ENCODE peak calls at places on chromosomes 3 and 15, in five cellular contexts. Y is H1, L is A549, H is HepG2, U is K562. E is an unnamed sample.

GRCh38 chr3:111627092-111627491 is 31.9 kb upstream of the ZBED2 start:
- DNase-seq in U (no peak), L (no peak), Y (no peak), H (no peak), E (peak)

GRCh38 chr3:149736180-149737100 is 15.8 kb downstream of the COMMD2 start:
- DNase-seq in Y (no peak), U (no peak), H (peak), L (no peak), E (peak)

GRCh38 chr3:43104786-43105185 is 1.1 kb downstream of the POMGNT2 start:
- DNase-seq in H (no peak), Y (no peak), L (no peak), U (peak), E (no peak)

GRCh38 chr3:161700998-161701397 is 204.4 kb downstream of the OTOL1 start:
- DNase-seq in H (no peak), Y (peak), U (no peak), L (no peak), E (no peak)

GRCh38 chr3:73614385-73614784 is 10.4 kb downstream of the PDZRN3 start:
- DNase-seq in Y (no peak), H (no peak), U (no peak), L (no peak), E (peak)

GRCh38 chr15:40696228-40696627 is 1.3 kb downstream of the RAD51 start:
- DNase-seq in H (no peak), Y (no peak), L (no peak), U (no peak), E (no peak)

GRCh38 chr3:190265126-190265525 is 57.1 kb downstream of the CLDN1 start:
- DNase-seq in H (no peak), U (no peak), L (no peak), Y (no peak), E (no peak)

GRCh38 chr3:55651011-55651410 is 163.9 kb upstream of the WNT5A start:
- DNase-seq in U (no peak), H (no peak), L (no peak), Y (no peak), E (no peak)

GRCh38 chr3:194705761-194706160 is 20.1 kb downstream of the FAM43A start:
- DNase-seq in Y (no peak), L (no peak), U (no peak), H (no peak), E (no peak)

GRCh38 chr3:58388550-58389061 is 45.0 kb downstream of the PDHB start:
- DNase-seq in Y (no peak), U (no peak), L (no peak), H (peak), E (peak)

GRCh38 chr3:72449551-72449950 is 398.7 kb downstream of the SHQ1 start:
- DNase-seq in L (no peak), H (no peak), Y (no peak), U (no peak), E (no peak)

GRCh38 chr15:52153900-52154895 is 37.0 kb downstream of the GNB5 start:
- DNase-seq in H (no peak), Y (no peak), L (no peak), U (no peak), E (no peak)

GRCh38 chr3:150613709-150614480 is 10.8 kb downstream of the SELENOT start:
- DNase-seq in H (no peak), L (no peak), Y (no peak), U (no peak), E (no peak)

GRCh38 chr15:62631325-62631724 is 411.2 kb upstream of the TPM1 start:
- DNase-seq in L (no peak), H (no peak), Y (no peak), U (no peak), E (no peak)

GRCh38 chr3:14431928-14432834 is 29.8 kb downstream of the SLC6A6 start:
- DNase-seq in H (peak), Y (no peak), U (peak), L (peak), E (peak)

GRCh38 chr3:110261141-110261540 is 810.5 kb upstream of the NECTIN3 start:
- DNase-seq in U (no peak), Y (no peak), L (no peak), H (no peak), E (no peak)

GRCh38 chr15:72803006-72803405 is 19.4 kb upstream of the ADPGK start:
- DNase-seq in L (no peak), H (no peak), U (no peak), Y (no peak), E (no peak)
- TF ChIP-seq MAFK in L (no peak), H (no peak), U (no peak), Y (no peak), E (no peak)

GRCh38 chr15:39159833-39160232 is 421.0 kb upstream of the THBS1 start:
- DNase-seq in H (no peak), Y (no peak), U (no peak), L (no peak), E (no peak)

GRCh38 chr15:39167114-39168058 is 413.5 kb upstream of the THBS1 start:
- DNase-seq in Y (no peak), H (peak), U (no peak), L (no peak), E (no peak)

DNA sequence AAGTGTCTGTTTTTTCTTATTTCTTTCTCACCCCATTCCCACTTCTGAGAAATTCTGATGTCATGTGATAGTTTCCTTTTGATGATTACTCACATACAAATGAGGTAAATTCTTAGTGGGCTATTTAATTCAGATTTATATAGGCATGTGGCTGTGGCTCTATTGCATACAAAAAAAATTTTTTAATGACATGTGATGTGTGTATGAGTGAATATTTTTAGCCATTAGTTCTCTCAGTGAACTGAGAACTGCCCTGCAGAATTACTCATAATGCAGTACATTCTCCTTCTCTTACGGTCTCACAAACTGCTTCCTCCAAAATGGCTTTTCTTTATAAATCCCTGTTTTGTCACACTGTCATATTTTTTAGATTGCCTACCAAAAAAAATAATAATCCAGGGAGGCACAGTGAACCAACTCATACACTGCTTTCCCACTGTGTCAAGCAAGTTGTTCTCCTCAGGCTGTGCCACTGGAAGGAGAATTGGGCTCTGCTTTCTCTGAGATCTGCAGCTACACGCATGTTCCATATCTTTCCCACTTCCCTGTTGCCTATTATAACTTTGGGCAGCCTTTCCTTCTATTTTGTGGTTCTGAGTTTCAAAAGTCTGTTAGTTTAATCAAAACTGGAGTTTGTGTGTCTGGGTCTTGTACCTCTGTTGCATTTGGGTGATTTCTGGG is 415.7 kb upstream of the THBS1 start:
- DNase-seq in U (no peak), H (no peak), Y (no peak), L (no peak), E (peak)
- H3K27ac ChIP-seq in U (no peak), H (no peak), Y (no peak), L (no peak), E (peak)

GRCh38 chr3:32946973-32947372 is 4.5 kb upstream of the CCR4 start:
- DNase-seq in U (no peak), Y (no peak), H (no peak), L (no peak), E (no peak)

GRCh38 chr3:32948625-32949445 is 2.6 kb upstream of the CCR4 start:
- DNase-seq in U (no peak), H (no peak), L (no peak), Y (peak), E (no peak)

GRCh38 chr3:32940726-32941125 is 10.7 kb upstream of the CCR4 start:
- DNase-seq in H (no peak), U (no peak), L (no peak), Y (peak), E (no peak)

GRCh38 chr3:32947466-32948238 is 3.8 kb upstream of the CCR4 start:
- DNase-seq in L (peak), U (peak), Y (peak), H (peak), E (peak)

GRCh38 chr3:32945136-32945535 is 6.3 kb upstream of the CCR4 start:
- DNase-seq in U (no peak), H (no peak), Y (no peak), L (no peak), E (peak)
- TF ChIP-seq MAFK in U (no peak), H (no peak), Y (no peak), L (no peak), E (no peak)

GRCh38 chr15:91694829-91695205 is 158.7 kb upstream of the SLCO3A1 start:
- DNase-seq in H (peak), Y (no peak), L (no peak), U (no peak), E (peak)
- H3K27ac ChIP-seq in H (no peak), Y (no peak), L (no peak), U (no peak), E (peak)

DNA sequence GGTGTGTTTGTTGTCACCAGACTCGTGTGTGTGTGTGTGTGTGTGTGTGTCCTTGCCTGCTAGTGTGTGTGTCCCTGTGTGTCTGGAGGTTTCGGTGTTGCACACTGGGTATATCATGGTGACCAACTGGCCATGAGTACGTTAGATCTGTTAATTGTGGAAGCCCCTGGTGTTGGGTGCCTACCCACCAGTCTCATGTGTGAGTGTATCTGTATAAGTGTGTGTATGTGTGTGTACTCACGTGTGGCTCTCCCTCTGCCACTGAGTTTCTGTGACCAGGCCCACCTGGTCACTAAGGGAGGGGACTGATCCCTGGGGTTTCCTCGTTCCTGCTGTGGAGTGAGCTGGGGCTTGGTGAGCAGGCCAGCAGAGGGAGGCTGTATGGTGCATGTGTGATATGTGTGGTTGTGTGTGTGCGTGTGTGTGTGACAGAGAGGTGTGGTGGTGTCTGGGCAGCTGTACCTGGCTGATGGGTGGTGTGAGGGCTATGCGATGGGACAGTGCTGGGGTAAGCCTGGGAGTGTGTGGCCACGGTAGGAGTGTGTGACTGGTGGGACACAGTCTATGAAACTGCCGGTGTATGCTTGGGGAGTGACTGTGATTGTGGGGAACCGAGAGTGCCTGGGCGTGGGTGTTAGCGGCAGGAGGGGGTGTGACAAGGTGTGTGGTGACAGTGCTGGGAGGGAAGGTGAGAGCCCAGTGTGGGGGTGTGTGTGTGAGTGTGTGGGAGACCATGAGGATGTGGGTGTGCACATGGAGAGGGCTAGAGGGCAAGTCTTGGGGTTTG is 1.9 kb downstream of the PRKCD start:
- DNase-seq in H (no peak), Y (no peak), L (no peak), U (peak), E (no peak)
- TF ChIP-seq MAFK in H (no peak), Y (no peak), L (no peak), U (no peak), E (no peak)

DNA sequence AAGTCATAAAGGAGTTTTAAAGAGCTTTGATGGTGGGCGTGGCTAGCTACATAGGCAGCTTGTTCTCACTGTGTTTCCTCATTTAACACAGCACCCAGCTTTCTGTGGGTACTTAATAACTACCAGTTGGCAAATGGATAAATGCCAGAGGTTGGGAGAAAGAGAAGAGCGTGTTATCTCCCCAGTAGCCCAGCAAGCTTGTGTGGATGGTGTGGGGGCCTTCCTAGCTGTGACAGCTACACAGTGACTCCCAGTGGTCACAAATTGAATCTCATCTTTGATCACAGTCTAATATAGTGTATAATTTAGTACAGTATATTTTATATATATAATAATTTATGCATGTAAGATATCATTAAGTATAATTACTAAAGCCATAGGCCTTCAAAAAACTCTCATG is 984.1 kb downstream of the EPHA3 start:
- DNase-seq in H (peak), L (no peak), U (no peak), Y (no peak), E (peak)
- H3K27ac ChIP-seq in H (no peak), L (no peak), U (no peak), Y (no peak), E (no peak)

E was measured in IMR-90.